ENCODE peak calls at places on chromosome 6, in nine cellular contexts. X is SK-N-SH, E is fibroblast of lung, K is BE2C, I is lower leg skin, P is NB4, L is MCF 10A, B is endodermal cell, J is epithelial cell of esophagus. C is an unnamed sample.

GRCh38 chr6:111842891-111843290 is 30.4 kb downstream of the FYN start:
- DNase-seq in K (no peak), I (no peak), J (no peak), B (no peak), P (peak; percentile 46), L (no peak), X (no peak), E (no peak), C (no peak)

GRCh38 chr6:16985484-16986284 is 116.2 kb upstream of the STMND1 start:
- DNase-seq in K (no peak), X (no peak), I (no peak), J (peak; percentile 79), L (peak; percentile 11), E (peak; percentile 86), B (no peak), P (peak; percentile 26), C (no peak)

GRCh38 chr6:106490453-106490852 is 129.9 kb downstream of the CRYBG1 start:
- DNase-seq in X (no peak), E (no peak), L (peak; percentile 65), J (peak; percentile 84), P (no peak), B (no peak), K (no peak), I (no peak), C (no peak)

GRCh38 chr6:30044630-30045029 is 16.4 kb upstream of the POLR1H start:
- DNase-seq in P (no peak), X (no peak), J (peak; percentile 53), B (no peak), I (no peak), K (no peak), L (no peak), E (peak; percentile 62), C (no peak)

GRCh38 chr6:16982827-16983226 is 119.0 kb upstream of the STMND1 start:
- DNase-seq in L (no peak), B (no peak), I (no peak), X (no peak), P (no peak), J (peak; percentile 44), E (peak; percentile 96), K (no peak), C (no peak)

GRCh38 chr6:106097368-106098231 is 11.5 kb downstream of the PRDM1 start:
- DNase-seq in P (peak; percentile 77), E (peak; percentile 81), K (no peak), J (peak; percentile 38), L (peak; percentile 28), I (no peak), B (no peak), X (no peak), C (no peak)

GRCh38 chr6:291697-292505 is at the start of gene DUSP22:
- DNase-seq in I (peak; percentile 97), E (peak; percentile 83), K (peak; percentile 84), P (peak; percentile 91), B (peak; percentile 94), L (peak; percentile 91), J (peak; percentile 94), X (peak; percentile 100), C (peak; percentile 98)

GRCh38 chr6:46368137-46368536 is 123.1 kb downstream of the RCAN2 start:
- DNase-seq in J (no peak), P (no peak), I (no peak), L (no peak), E (no peak), X (no peak), B (no peak), K (no peak), C (no peak)

GRCh38 chr6:38024908-38025307 is 205.4 kb downstream of the ZFAND3 start:
- DNase-seq in X (no peak), I (no peak), E (no peak), K (no peak), P (no peak), L (no peak), B (no peak), J (no peak), C (no peak)

GRCh38 chr6:84137051-84137375 is 90.4 kb downstream of the CEP162 start:
- DNase-seq in I (no peak), J (peak; percentile 29), K (no peak), B (no peak), E (peak; percentile 88), L (peak; percentile 59), X (no peak), P (no peak), C (no peak)

GRCh38 chr6:81241717-81242116 is 510.8 kb downstream of the TENT5A start:
- DNase-seq in X (peak; percentile 23), L (peak; percentile 45), E (peak; percentile 49), B (no peak), J (peak; percentile 43), K (no peak), P (peak; percentile 52), I (no peak), C (no peak)

DNA sequence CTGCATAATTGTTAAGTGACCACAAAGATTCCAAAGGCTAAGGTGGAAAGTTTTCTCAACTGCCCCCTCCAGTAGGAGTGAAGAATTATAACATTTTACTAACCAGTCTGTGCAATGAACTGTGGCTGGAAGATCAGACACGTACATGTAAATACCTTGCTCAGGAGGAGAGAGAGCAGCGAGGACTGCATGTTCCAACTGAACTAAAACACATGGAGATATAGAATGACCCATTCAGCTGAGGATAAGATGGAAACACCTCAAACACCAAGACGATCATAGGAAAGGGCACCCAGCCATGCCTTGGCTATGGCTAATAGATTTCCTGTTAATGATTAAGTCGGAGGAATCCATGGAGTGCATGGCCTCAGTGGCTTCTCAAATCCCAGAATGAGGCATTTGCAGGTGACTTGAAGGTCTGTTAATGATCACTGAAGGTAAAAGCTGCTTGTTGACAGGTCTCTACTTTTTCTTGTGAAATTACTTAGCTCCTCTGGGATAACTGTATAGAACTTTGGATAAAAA is 875.6 kb downstream of the TFAP2A start:
- DNase-seq in B (no peak), J (no peak), X (no peak), L (no peak), K (no peak), E (no peak), P (no peak), I (no peak), C (no peak)
- TF ChIP-seq CTCF in B (no peak), J (no peak), X (no peak), L (no peak), K (no peak), E (no peak), P (no peak), I (no peak), C (no peak)

GRCh38 chr6:26457796-26458688 is at the start of gene BTN2A1:
- DNase-seq in K (peak; percentile 78), L (peak; percentile 94), I (peak; percentile 94), X (peak; percentile 87), B (peak; percentile 92), P (peak; percentile 93), E (peak; percentile 95), J (peak; percentile 93), C (peak; percentile 87)
- TF ChIP-seq CTCF in K (no peak), L (no peak), I (no peak), X (peak; percentile 22), B (no peak), P (no peak), E (no peak), J (no peak), C (no peak)

GRCh38 chr6:147833607-147834006 is 325.1 kb downstream of the SAMD5 start:
- DNase-seq in I (no peak), P (no peak), X (no peak), B (no peak), L (no peak), E (no peak), J (no peak), K (no peak), C (no peak)
- TF ChIP-seq CTCF in I (no peak), P (no peak), X (no peak), B (no peak), L (no peak), E (no peak), J (no peak), K (no peak), C (no peak)

DNA sequence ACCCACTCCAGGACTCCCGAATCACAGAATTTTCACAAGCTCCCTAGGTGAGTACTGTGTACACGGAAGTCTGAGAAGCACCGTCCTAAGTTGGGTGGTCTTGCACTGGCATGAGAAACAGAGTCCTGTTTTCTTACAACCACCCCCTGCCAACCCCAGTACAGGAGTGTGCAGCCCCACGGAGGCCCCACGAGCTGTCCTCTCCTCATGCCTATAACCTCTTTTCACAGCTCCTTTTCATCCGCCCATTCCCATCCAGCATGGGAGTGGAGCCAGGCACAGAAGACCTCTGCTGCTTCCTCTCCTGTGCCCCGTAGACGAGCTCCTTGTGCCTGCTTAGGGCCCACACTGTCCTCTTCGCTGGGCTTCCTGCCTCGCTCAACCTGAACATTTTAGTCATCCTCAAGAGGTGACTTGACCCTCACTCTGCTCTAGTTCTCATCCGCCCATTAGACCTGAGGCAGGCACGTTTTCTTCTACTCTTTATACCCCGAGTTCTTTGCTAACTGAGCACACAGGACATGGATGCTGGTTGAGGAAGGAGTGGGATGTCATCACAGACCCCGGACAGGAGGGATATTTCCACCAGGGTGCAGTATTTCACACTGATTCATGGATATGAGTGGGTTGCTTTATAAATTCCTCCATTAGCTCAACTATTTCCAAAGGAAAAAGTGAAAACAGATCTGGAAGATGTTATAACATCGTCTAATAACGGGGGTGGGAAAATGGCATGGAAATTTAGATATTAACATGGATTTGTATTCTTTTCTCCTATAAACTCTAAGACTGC is 160.5 kb downstream of the TTLL2 start:
- DNase-seq in B (no peak), X (peak; percentile 58), E (peak; percentile 0), P (no peak), L (peak; percentile 23), K (no peak), I (no peak), J (no peak), C (no peak)
- TF ChIP-seq CTCF in B (peak; percentile 51), X (no peak), E (no peak), P (no peak), L (no peak), K (peak; percentile 44), I (no peak), J (no peak), C (peak; percentile 44)

GRCh38 chr6:3206339-3207015 is 21.0 kb downstream of the TUBB2B start:
- DNase-seq in K (no peak), P (no peak), J (no peak), E (no peak), X (no peak), L (no peak), B (peak; percentile 43), I (peak; percentile 65), C (no peak)
- TF ChIP-seq CTCF in K (peak; percentile 8), P (peak; percentile 4), J (no peak), E (no peak), X (no peak), L (no peak), B (peak; percentile 56), I (no peak), C (no peak)

GRCh38 chr6:132596201-132596600 is 6.7 kb upstream of the TAAR5 start:
- DNase-seq in P (no peak), L (no peak), E (no peak), K (no peak), B (no peak), J (no peak), I (no peak), X (no peak), C (no peak)

GRCh38 chr6:132598473-132598872 is 8.9 kb upstream of the TAAR5 start:
- DNase-seq in P (peak; percentile 27), I (no peak), K (peak; percentile 13), L (peak; percentile 51), J (peak; percentile 37), E (no peak), B (peak; percentile 67), X (peak; percentile 3), C (no peak)
- TF ChIP-seq CTCF in P (peak; percentile 44), I (no peak), K (peak; percentile 60), L (peak; percentile 32), J (peak; percentile 42), E (no peak), B (peak; percentile 78), X (peak; percentile 40), C (no peak)

C was measured in kidney.